ENCODE peak calls at places on chromosomes 4 and X, in eight cellular contexts. Z is astrocyte of the spinal cord, M is cardiac fibroblast, W is nephron progenitor cell, C is right lobe of liver, T is upper lobe of right lung, X is neural crest cell, L is progenitor cell of endocrine pancreas. D is an unnamed sample.

GRCh38 chrX:72081605-72082320 is 50.0 kb downstream of the RTL5 start:
- DNase-seq in W (no peak), X (no peak), T (no peak), L (no peak), Z (no peak), C (no peak), M (no peak), D (no peak)

GRCh38 chr4:7911044-7911578 is 28.6 kb downstream of the AFAP1 start:
- DNase-seq in C (no peak), X (peak), L (no peak), W (peak), T (no peak), M (peak), Z (peak), D (no peak)

GRCh38 chrX:136767104-136767941 is 13.4 kb downstream of the ARHGEF6 start:
- DNase-seq in Z (peak), M (peak), T (peak), C (peak), L (peak), W (peak), X (peak), D (peak)

GRCh38 chrX:113400193-113400704 is 559.6 kb upstream of the AMOT start:
- DNase-seq in W (no peak), T (no peak), X (no peak), C (no peak), Z (peak), M (peak), L (no peak), D (no peak)

GRCh38 chr4:38684951-38685350 is 21.0 kb downstream of the KLF3 start:
- DNase-seq in W (no peak), Z (no peak), T (no peak), M (no peak), X (no peak), C (no peak), L (no peak), D (no peak)

GRCh38 chrX:97295954-97296353 is 412.2 kb downstream of the RPA4 start:
- DNase-seq in W (no peak), M (no peak), X (no peak), C (no peak), T (no peak), Z (no peak), L (no peak), D (no peak)

GRCh38 chrX:103817502-103817901 is 14.6 kb downstream of the RAB9B start:
- DNase-seq in Z (peak), W (peak), C (no peak), L (no peak), T (no peak), M (peak), X (peak), D (no peak)

GRCh38 chrX:71181558-71181909 is 36.9 kb downstream of the NLGN3 start:
- DNase-seq in M (peak), L (no peak), X (no peak), T (no peak), C (no peak), W (no peak), Z (no peak), D (no peak)

GRCh38 chr4:5959221-5959982 is 58.8 kb downstream of the C4orf50 start:
- DNase-seq in X (no peak), T (peak), C (no peak), Z (no peak), L (no peak), W (no peak), M (no peak), D (no peak)

GRCh38 chrX:69603566-69604194 is 12.2 kb upstream of the EDA start:
- DNase-seq in L (no peak), M (peak), C (no peak), T (no peak), Z (no peak), X (no peak), W (peak), D (no peak)

GRCh38 chr4:67714248-67714583 is 13.3 kb upstream of the UBA6 start:
- DNase-seq in C (no peak), Z (no peak), X (no peak), T (no peak), M (no peak), W (no peak), L (no peak), D (no peak)

GRCh38 chrX:129777218-129777768 is 2.5 kb upstream of the SASH3 start:
- DNase-seq in M (no peak), Z (no peak), W (no peak), C (peak), L (no peak), X (no peak), T (peak), D (no peak)

GRCh38 chr4:7394184-7394575 is 40.5 kb downstream of the PSAPL1 start:
- DNase-seq in Z (no peak), X (no peak), W (no peak), L (no peak), M (no peak), C (no peak), T (no peak), D (no peak)

GRCh38 chr4:148415500-148415899 is 26.7 kb downstream of the NR3C2 start:
- DNase-seq in Z (peak), X (no peak), W (no peak), T (no peak), M (peak), C (no peak), L (no peak), D (no peak)

GRCh38 chr4:165493359-165493758 is 114.6 kb downstream of the CPE start:
- DNase-seq in T (peak), Z (peak), C (peak), M (peak), L (peak), X (peak), W (peak), D (no peak)

GRCh38 chr4:144709793-144710525 is 64.0 kb downstream of the HHIP start:
- DNase-seq in L (no peak), T (no peak), C (no peak), X (no peak), M (peak), Z (peak), W (no peak), D (no peak)

GRCh38 chr4:73308286-73308685 is 49.7 kb upstream of the ANKRD17 start:
- DNase-seq in Z (peak), T (no peak), L (no peak), W (no peak), M (peak), C (no peak), X (no peak), D (no peak)

GRCh38 chrX:39049975-39050374 is 248.7 kb downstream of the MID1IP1 start:
- DNase-seq in Z (no peak), T (no peak), M (no peak), X (no peak), C (no peak), L (no peak), W (no peak), D (no peak)

GRCh38 chr4:152594981-152595916 is 59.4 kb upstream of the FBXW7 start:
- DNase-seq in C (no peak), M (no peak), Z (no peak), X (no peak), L (no peak), T (no peak), W (no peak), D (no peak)

GRCh38 chrX:13898603-13899002 is 81.7 kb upstream of the GPM6B start:
- DNase-seq in X (no peak), M (no peak), C (no peak), T (no peak), L (no peak), Z (no peak), W (no peak), D (no peak)

GRCh38 chr4:561456-561855 is 14.6 kb downstream of the TMEM271 start:
- DNase-seq in Z (no peak), T (no peak), X (no peak), C (no peak), L (no peak), W (no peak), M (no peak), D (no peak)

GRCh38 chrX:73478961-73479360 is 32.1 kb downstream of the CDX4 start:
- DNase-seq in T (no peak), L (no peak), C (no peak), Z (no peak), W (no peak), M (no peak), X (no peak), D (no peak)

GRCh38 chr4:87151730-87152129 is 68.7 kb downstream of the KLHL8 start:
- DNase-seq in T (no peak), W (no peak), L (no peak), X (no peak), M (no peak), C (no peak), Z (no peak), D (no peak)

GRCh38 chr4:143335979-143336827 is 473 bp upstream of the GAB1 start:
- DNase-seq in Z (peak), W (peak), C (peak), X (peak), M (peak), T (peak), L (peak), D (peak)

GRCh38 chr4:152166567-152166966 is 369.3 kb downstream of the FBXW7 start:
- DNase-seq in X (peak), M (no peak), T (no peak), L (peak), W (peak), C (no peak), Z (no peak), D (no peak)

GRCh38 chr4:48673537-48673936 is 106.5 kb downstream of the FRYL start:
- DNase-seq in W (no peak), X (no peak), Z (no peak), T (no peak), C (no peak), M (no peak), L (no peak), D (no peak)

GRCh38 chr4:44629280-44629866 is 22.1 kb downstream of the YIPF7 start:
- DNase-seq in X (peak), C (no peak), T (no peak), W (peak), L (peak), Z (peak), M (peak), D (no peak)

GRCh38 chr4:182748283-182748682 is 168.9 kb downstream of the DCTD start:
- DNase-seq in T (no peak), C (no peak), W (no peak), M (no peak), X (no peak), Z (no peak), L (no peak), D (no peak)

GRCh38 chr4:42149004-42149403 is 3.5 kb downstream of the BEND4 start:
- DNase-seq in W (no peak), X (no peak), Z (no peak), L (no peak), M (no peak), C (no peak), T (no peak), D (no peak)

GRCh38 chr4:16140520-16141249 is 56.9 kb upstream of the PROM1 start:
- DNase-seq in C (no peak), T (no peak), L (no peak), X (no peak), Z (peak), W (no peak), M (peak), D (no peak)

GRCh38 chr4:185700048-185700447 is 111.9 kb downstream of the SORBS2 start:
- DNase-seq in C (no peak), X (no peak), L (no peak), W (no peak), Z (no peak), T (no peak), M (no peak), D (no peak)
- TF ChIP-seq CTCF in C (no peak), X (no peak), L (no peak), W (no peak), Z (no peak), T (no peak), M (no peak), D (no peak)

DNA sequence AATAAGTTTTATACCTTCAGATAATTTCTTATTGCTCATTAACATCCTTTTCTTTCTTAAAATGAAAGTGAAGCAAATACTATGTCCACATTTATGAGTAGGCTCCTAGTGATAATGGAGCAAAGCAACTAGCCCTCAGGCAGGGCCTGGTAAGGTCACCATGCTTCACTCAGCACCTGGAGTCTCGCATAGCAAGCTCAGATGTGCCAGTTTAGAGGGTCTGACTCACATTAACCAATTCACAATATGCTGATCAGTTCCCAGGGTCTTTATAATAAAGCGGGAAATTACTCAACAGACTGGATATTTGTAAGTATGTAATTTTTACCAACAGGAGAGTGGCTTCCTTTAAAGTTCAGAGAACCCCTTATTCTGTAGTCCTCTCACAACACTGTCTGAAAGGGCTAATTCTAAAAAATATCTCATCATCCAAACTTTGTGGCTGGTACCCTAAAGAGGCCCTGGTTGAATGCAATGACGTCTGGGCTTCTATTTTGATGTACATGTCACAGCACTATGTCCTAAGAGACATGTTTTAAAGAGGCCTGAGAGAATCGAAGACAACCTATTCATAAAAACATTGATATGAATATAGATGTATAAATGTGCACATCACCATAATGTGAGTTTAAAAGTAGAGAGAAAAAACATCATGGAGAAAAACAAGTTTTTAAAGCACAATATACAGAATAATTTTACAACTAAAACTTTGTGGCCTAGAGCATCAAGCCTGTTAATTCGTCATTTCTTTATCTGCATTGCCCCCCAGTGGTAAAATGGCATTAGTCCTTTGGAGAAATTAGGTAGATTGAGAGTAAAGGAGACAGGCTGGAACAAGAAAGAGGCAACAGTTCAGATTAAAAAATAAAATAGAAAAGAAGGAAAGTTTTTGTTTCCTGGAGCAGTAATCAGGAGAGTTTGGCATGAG is 44.3 kb downstream of the IL21 start:
- DNase-seq in W (no peak), L (no peak), M (peak), C (no peak), T (no peak), X (peak), Z (peak), D (no peak)
- TF ChIP-seq CTCF in W (peak), L (peak), M (peak), C (peak), T (peak), X (peak), Z (peak), D (peak)

GRCh38 chr4:111934294-111934693 is 211.0 kb upstream of the FAM241A start:
- DNase-seq in M (no peak), T (no peak), W (no peak), X (no peak), Z (no peak), L (no peak), C (no peak), D (no peak)

GRCh38 chr4:111933703-111934102 is 211.6 kb upstream of the FAM241A start:
- DNase-seq in M (no peak), L (no peak), Z (no peak), X (no peak), C (no peak), T (no peak), W (no peak), D (no peak)

GRCh38 chr4:111941957-111942356 is 203.3 kb upstream of the FAM241A start:
- DNase-seq in L (no peak), W (no peak), C (no peak), M (no peak), T (no peak), Z (no peak), X (no peak), D (no peak)

DNA sequence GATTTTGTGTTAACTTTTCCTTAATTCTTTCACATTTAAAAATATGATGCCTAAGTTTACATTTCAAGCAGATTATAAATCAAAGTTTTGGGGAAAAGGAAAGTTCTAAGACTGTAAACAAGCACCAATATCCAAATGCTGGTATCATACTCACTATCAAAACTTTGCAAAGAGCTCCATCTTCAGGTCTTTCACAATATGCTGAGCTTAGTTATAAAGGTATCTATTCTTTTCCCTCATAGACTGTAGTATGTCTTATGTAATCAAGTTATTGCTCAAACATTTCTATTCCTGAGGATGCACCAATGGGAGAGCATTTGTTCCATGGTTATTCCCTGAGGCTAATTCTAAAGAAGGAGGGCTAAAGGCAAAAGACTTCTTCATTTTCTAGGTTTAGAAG is 207.9 kb upstream of the FAM241A start:
- DNase-seq in T (no peak), X (no peak), Z (peak), W (no peak), M (peak), L (no peak), C (no peak), D (no peak)
- TF ChIP-seq CTCF in T (no peak), X (peak), Z (peak), W (peak), M (peak), L (peak), C (peak), D (peak)

GRCh38 chr4:20252656-20253271 is 1.1 kb downstream of the SLIT2 start:
- DNase-seq in M (peak), W (peak), X (peak), L (peak), T (peak), C (peak), Z (peak), D (peak)

GRCh38 chr4:20251796-20252655 is at the start of gene SLIT2:
- DNase-seq in Z (peak), T (peak), W (peak), C (peak), X (peak), L (peak), M (peak), D (peak)

GRCh38 chr4:20251061-20251795 is 477 bp upstream of the SLIT2 start:
- DNase-seq in C (no peak), X (no peak), M (no peak), Z (peak), T (no peak), W (no peak), L (no peak), D (no peak)

GRCh38 chr4:20249333-20249732 is 2.4 kb upstream of the SLIT2 start:
- DNase-seq in L (no peak), X (no peak), M (peak), T (no peak), W (no peak), Z (peak), C (no peak), D (no peak)

GRCh38 chr4:20248155-20248558 is 3.5 kb upstream of the SLIT2 start:
- DNase-seq in L (no peak), M (peak), X (no peak), T (no peak), C (no peak), Z (peak), W (peak), D (no peak)
- TF ChIP-seq CTCF in L (peak), M (peak), X (peak), T (peak), C (peak), Z (peak), W (peak), D (peak)

DNA sequence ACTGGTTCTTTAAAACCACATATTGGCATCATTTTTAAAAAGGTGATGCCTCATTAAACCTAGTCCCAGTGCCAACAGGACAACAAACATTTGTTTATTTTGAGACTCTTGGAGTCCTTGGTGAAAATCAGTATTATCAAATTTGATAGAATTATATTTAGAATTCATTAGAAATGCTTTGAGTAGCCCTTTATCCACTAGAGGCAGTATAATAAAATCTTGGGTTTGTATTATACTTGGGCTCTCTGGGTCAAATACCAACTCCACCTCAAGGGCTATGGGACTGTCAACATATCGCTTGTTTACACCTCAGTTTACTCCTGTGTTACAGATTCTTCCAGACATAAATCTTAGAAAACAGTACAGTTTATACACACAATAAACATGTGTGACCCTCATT is 335.7 kb upstream of the FSTL5 start:
- DNase-seq in M (no peak), L (no peak), C (no peak), Z (no peak), T (no peak), W (no peak), X (no peak), D (no peak)
- TF ChIP-seq CTCF in M (peak), L (peak), C (peak), Z (peak), T (peak), W (no peak), X (peak), D (peak)

DNA sequence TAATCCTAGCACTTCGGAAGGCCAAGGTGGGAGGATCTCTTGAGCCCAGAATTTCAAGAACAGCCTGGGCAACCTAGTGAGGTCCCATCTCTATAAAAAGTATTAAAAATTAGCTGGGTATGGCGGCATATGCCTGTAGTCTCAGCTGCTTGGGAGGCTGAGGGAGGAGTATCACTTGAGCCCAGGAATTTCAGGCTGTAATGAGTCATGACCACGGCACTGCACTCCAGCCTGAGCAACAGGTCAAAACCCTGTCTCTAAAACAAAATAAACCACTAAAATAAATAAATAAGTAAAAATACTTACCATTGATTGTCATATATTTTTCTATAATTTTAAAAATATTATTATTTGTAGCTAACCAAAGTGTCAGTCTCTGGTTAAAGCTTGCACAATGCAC is 315.6 kb upstream of the SMIM31 start:
- DNase-seq in M (no peak), W (no peak), T (no peak), X (no peak), L (no peak), Z (peak), C (no peak), D (no peak)
- TF ChIP-seq CTCF in M (no peak), W (no peak), T (no peak), X (no peak), L (no peak), Z (no peak), C (no peak), D (no peak)

DNA sequence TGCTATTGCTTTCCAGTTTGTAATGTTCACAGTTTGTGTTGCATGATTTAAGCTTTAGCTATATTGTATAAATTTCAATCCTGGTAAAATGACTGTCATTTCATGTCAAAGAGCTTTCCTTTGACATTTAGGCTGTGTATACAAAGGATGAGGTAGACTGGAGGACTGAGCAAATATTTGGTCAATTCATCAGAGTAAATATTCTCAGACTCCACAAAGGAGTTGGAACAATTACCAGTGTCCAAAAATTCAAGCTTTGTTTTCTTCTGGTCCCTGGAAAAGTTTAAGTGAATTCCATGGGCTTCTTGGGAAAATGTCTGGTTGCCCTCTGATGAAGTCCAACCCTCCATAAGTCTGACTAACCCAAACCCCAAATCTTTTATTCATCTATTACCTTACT is 682.4 kb downstream of the DACH2 start:
- DNase-seq in M (no peak), T (no peak), X (no peak), Z (no peak), C (no peak), L (no peak), W (no peak), D (no peak)
- TF ChIP-seq CTCF in M (no peak), T (no peak), X (no peak), Z (no peak), C (no peak), L (no peak), W (no peak), D (no peak)